ENCODE peak calls at places on chromosome 1, in ten cellular contexts. K is effector memory CD4-positive, alpha-beta T cell; D is CD4-positive, CD25-positive, alpha-beta regulatory T cell; E is substantia nigra; U is CD8-positive, alpha-beta memory T cell; W is heart left ventricle; F is activated CD4-positive, alpha-beta T cell treated with anti-CD3 and anti-CD28 coated beads, Interleukin-2, amount 10 ng/mL, durations not matched to agents 7 days and 5 days; P is heart right ventricle; A is effector memory CD8-positive, alpha-beta T cell; M is HCEC 1CT. Z is an unnamed sample.

GRCh38 chr1:87333692-87334347 is 5.1 kb downstream of the LMO4 start:
- DNase-seq in K (no peak), D (peak; percentile 41), E (no peak), U (no peak), W (no peak), F (peak; percentile 29), P (no peak), A (no peak), M (no peak), Z (no peak)

GRCh38 chr1:7539772-7540175 is 231.3 kb upstream of the VAMP3 start:
- DNase-seq in K (no peak), D (peak; percentile 21), E (no peak), U (no peak), W (no peak), F (peak; percentile 20), P (no peak), A (no peak), M (no peak), Z (peak; percentile 63)

GRCh38 chr1:227898502-227899140 is 49.1 kb downstream of the WNT9A start:
- DNase-seq in K (no peak), D (no peak), E (no peak), U (no peak), W (peak; percentile 4), F (peak; percentile 5), P (no peak), A (no peak), M (no peak), Z (peak; percentile 32)

GRCh38 chr1:26779093-26779668 is 8.6 kb upstream of the PIGV start:
- DNase-seq in K (no peak), D (no peak), E (no peak), U (no peak), W (no peak), F (no peak), P (no peak), A (no peak), M (no peak), Z (no peak)

GRCh38 chr1:177586429-177586828 is 383.4 kb downstream of the SEC16B start:
- DNase-seq in K (no peak), D (no peak), E (no peak), U (no peak), W (no peak), F (no peak), P (no peak), A (no peak), M (peak; percentile 92), Z (no peak)

GRCh38 chr1:6984533-6984932 is 199.3 kb downstream of the CAMTA1 start:
- DNase-seq in K (no peak), D (no peak), E (no peak), U (no peak), W (no peak), F (no peak), P (no peak), A (no peak), M (no peak), Z (no peak)

GRCh38 chr1:59013276-59013927 is 229.6 kb upstream of the JUN start:
- DNase-seq in K (no peak), D (no peak), E (no peak), U (no peak), W (peak; percentile 41), F (no peak), P (peak; percentile 30), A (no peak), M (peak; percentile 59), Z (no peak)

GRCh38 chr1:164576311-164577271 is 17.6 kb downstream of the PBX1 start:
- DNase-seq in K (no peak), D (no peak), E (peak; percentile 32), U (no peak), W (peak; percentile 37), F (no peak), P (peak; percentile 49), A (no peak), M (peak; percentile 49), Z (no peak)

GRCh38 chr1:25042331-25042730 is 112.3 kb upstream of the RUNX3 start:
- DNase-seq in K (no peak), D (no peak), E (no peak), U (no peak), W (no peak), F (no peak), P (no peak), A (no peak), M (no peak), Z (no peak)

GRCh38 chr1:32536764-32537163 is 2.5 kb upstream of the ZBTB8A start:
- DNase-seq in K (no peak), D (no peak), E (no peak), U (no peak), W (no peak), F (no peak), P (no peak), A (no peak), M (no peak), Z (no peak)

GRCh38 chr1:217333939-217334338 is 297.0 kb downstream of the GPATCH2 start:
- DNase-seq in K (no peak), D (no peak), E (no peak), U (no peak), W (no peak), F (no peak), P (no peak), A (no peak), M (peak; percentile 33), Z (no peak)

GRCh38 chr1:213284626-213285025 is 233.6 kb downstream of the RPS6KC1 start:
- DNase-seq in K (no peak), D (no peak), E (no peak), U (no peak), W (no peak), F (no peak), P (no peak), A (no peak), M (peak; percentile 70), Z (no peak)

GRCh38 chr1:82517586-82517985 is 716.9 kb downstream of the ADGRL2 start:
- DNase-seq in K (no peak), D (no peak), E (no peak), U (no peak), W (peak; percentile 39), F (no peak), P (peak; percentile 27), A (no peak), M (no peak), Z (no peak)

GRCh38 chr1:7278827-7279752 is 492.0 kb upstream of the VAMP3 start:
- DNase-seq in K (no peak), D (no peak), E (no peak), U (no peak), W (no peak), F (no peak), P (no peak), A (no peak), M (no peak), Z (no peak)

GRCh38 chr1:243313635-243314536 is 58.0 kb downstream of the SDCCAG8 start:
- DNase-seq in K (no peak), D (peak; percentile 7), E (no peak), U (no peak), W (no peak), F (no peak), P (no peak), A (no peak), M (no peak), Z (no peak)